ENCODE peak calls at places on chromosomes 12 and 14, in four cellular contexts. Y is neural progenitor cell; R is colonic mucosa; E is CD8-positive, alpha-beta T cell. C is an unnamed sample.

GRCh38 chr14:63435838-63436237 is 107.3 kb downstream of the PPP2R5E start:
- DNase-seq in Y (no peak), R (peak; percentile 37), E (no peak), C (peak; percentile 76)

GRCh38 chr14:69214376-69214775 is 23.1 kb downstream of the EXD2 start:
- DNase-seq in Y (no peak), R (no peak), E (no peak), C (no peak)

GRCh38 chr12:97368462-97369150 is 94.0 kb upstream of the RMST start:
- DNase-seq in Y (no peak), R (no peak), E (no peak), C (no peak)

GRCh38 chr12:51441583-51441982 is 17.0 kb downstream of the SLC4A8 start:
- DNase-seq in Y (no peak), R (no peak), E (no peak), C (peak; percentile 45)

GRCh38 chr12:14884458-14884878 is 1.2 kb downstream of the MGP start:
- DNase-seq in Y (no peak), R (peak; percentile 70), E (peak; percentile 89), C (peak; percentile 36)

GRCh38 chr14:51661504-51661903 is 9.8 kb downstream of the FRMD6 start:
- DNase-seq in Y (no peak), R (no peak), E (no peak), C (no peak)

GRCh38 chr14:58428011-58428807 is 690 bp downstream of the KIAA0586 start:
- DNase-seq in Y (peak; percentile 51), R (peak; percentile 43), E (no peak), C (no peak)

GRCh38 chr14:48914921-48915320 is 671.3 kb downstream of the RPS29 start:
- DNase-seq in Y (no peak), R (no peak), E (no peak), C (no peak)

GRCh38 chr14:24241829-24242443 is 487 bp downstream of the TINF2 start:
- DNase-seq in Y (peak; percentile 98), R (peak; percentile 94), E (peak; percentile 94), C (peak; percentile 72)

GRCh38 chr12:2960432-2960956 is 1.3 kb downstream of the TEAD4 start:
- DNase-seq in Y (peak; percentile 35), R (no peak), E (no peak), C (no peak)

GRCh38 chr12:98697209-98697608 is 52.1 kb downstream of the APAF1 start:
- DNase-seq in Y (no peak), R (no peak), E (no peak), C (no peak)

GRCh38 chr12:116708826-116709756 is 28.8 kb downstream of the SPRING1 start:
- DNase-seq in Y (peak; percentile 76), R (peak; percentile 59), E (peak; percentile 52), C (no peak)
- TF ChIP-seq CTCF in Y (peak; percentile 61), R (no peak), E (peak; percentile 61), C (peak; percentile 40)

GRCh38 chr14:29465095-29465494 is 462.6 kb downstream of the PRKD1 start:
- DNase-seq in Y (no peak), R (no peak), E (no peak), C (no peak)
- H3K9me3 ChIP-seq in Y (no peaks in the 10 kb centered on the region), R (no peaks in the 10 kb centered on the region), E (no peaks in the 10 kb centered on the region), C (no peaks in the 10 kb centered on the region)

GRCh38 chr12:95336387-95337067 is 118.9 kb downstream of the VEZT start:
- DNase-seq in Y (peak; percentile 86), R (peak; percentile 56), E (no peak), C (peak; percentile 70)
- TF ChIP-seq CTCF in Y (peak; percentile 79), R (peak; percentile 65), E (no peak), C (peak; percentile 79)

GRCh38 chr12:131038961-131039360 is 85.3 kb downstream of the ADGRD1 start:
- DNase-seq in Y (no peak), R (no peak), E (no peak), C (no peak)
- H3K9me3 ChIP-seq in Y (no peaks in the 10 kb centered on the region), R (no peaks in the 10 kb centered on the region), E (no peaks in the 10 kb centered on the region), C (peaks cover 89% of the 10 kb centered on the region)

DNA sequence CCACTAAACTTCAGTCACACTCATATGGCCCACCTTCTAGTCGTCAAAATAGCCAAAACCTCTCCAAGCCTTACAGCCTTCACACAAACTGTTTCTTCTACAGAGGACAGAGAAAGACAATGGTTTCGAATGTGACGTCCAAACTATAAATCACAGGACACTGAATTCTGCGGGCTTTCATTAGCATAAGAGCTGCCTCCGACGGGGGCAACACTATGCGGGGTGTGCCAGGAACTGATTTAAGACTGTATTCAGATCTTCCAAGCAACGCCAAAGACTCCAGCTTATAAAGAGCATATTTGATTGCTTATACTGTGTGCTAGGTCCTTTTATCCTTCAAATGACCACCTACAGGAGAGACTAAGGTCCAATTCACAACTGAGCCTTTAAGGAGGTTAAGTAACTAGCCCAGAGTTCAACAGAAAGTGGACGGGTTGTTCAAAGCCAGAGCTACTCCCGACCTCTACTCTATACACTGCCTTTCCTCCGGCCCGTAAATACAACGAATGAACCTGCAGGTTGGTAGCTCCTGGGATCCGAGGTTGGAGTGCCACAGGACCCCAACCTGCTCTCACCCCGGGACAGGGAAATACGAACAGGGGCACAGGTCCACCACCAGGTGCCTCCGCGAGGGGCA is 574 bp downstream of the L2HGDH start:
- DNase-seq in Y (peak; percentile 28), R (peak; percentile 25), E (no peak), C (no peak)
- TF ChIP-seq CTCF in Y (peak; percentile 62), R (peak; percentile 45), E (peak; percentile 18), C (peak; percentile 50)

GRCh38 chr12:130622803-130623202 is 93.3 kb downstream of the RIMBP2 start:
- DNase-seq in Y (no peak), R (no peak), E (no peak), C (no peak)
- H3K9me3 ChIP-seq in Y (no peaks in the 10 kb centered on the region), R (no peaks in the 10 kb centered on the region), E (no peaks in the 10 kb centered on the region), C (peaks cover 58% of the 10 kb centered on the region)

GRCh38 chr12:104166465-104166864 is 28.5 kb upstream of the NFYB start:
- DNase-seq in Y (no peak), R (no peak), E (no peak), C (peak; percentile 49)
- TF ChIP-seq CTCF in Y (no peak), R (no peak), E (no peak), C (peak; percentile 38)

GRCh38 chr14:79298373-79298772 is 912.9 kb downstream of the DIO2 start:
- DNase-seq in Y (no peak), R (no peak), E (no peak), C (no peak)
- H3K9me3 ChIP-seq in Y (no peaks in the 10 kb centered on the region), R (no peaks in the 10 kb centered on the region), E (no peaks in the 10 kb centered on the region), C (no peaks in the 10 kb centered on the region)

GRCh38 chr12:112198120-112198733 is 72.9 kb downstream of the TRAFD1 start:
- DNase-seq in Y (peak; percentile 85), R (peak; percentile 48), E (peak; percentile 36), C (no peak)
- TF ChIP-seq CTCF in Y (peak; percentile 76), R (peak; percentile 20), E (peak; percentile 30), C (peak; percentile 73)